ENCODE peak calls at places on chromosomes 1 and 21, in seven cellular contexts. One of them, this sample, is unnamed.

GRCh38 chr1:210687582-210688279 is 359.0 kb downstream of the HHAT start:
- DNase-seq in upper lobe of right lung: no peak
- DNase-seq in GM04504: no peak
- DNase-seq in activated CD4-positive, alpha-beta T cell treated with anti-CD3 and anti-CD28 coated beads for 48 hours: peak
- DNase-seq in neural crest cell: no peak
- DNase-seq in heart right ventricle: no peak
- DNase-seq in thoracic aorta: no peak
- DNase-seq in this sample: no peak

GRCh38 chr1:25675729-25676476 is 59.3 kb downstream of the MAN1C1 start:
- DNase-seq in upper lobe of right lung: peak
- DNase-seq in GM04504: no peak
- DNase-seq in activated CD4-positive, alpha-beta T cell treated with anti-CD3 and anti-CD28 coated beads for 48 hours: peak
- DNase-seq in neural crest cell: no peak
- DNase-seq in heart right ventricle: no peak
- DNase-seq in thoracic aorta: no peak
- DNase-seq in this sample: peak

GRCh38 chr1:220291575-220291974 is 19.3 kb upstream of the RAB3GAP2 start:
- DNase-seq in upper lobe of right lung: no peak
- DNase-seq in GM04504: no peak
- DNase-seq in activated CD4-positive, alpha-beta T cell treated with anti-CD3 and anti-CD28 coated beads for 48 hours: no peak
- DNase-seq in neural crest cell: no peak
- DNase-seq in heart right ventricle: no peak
- DNase-seq in thoracic aorta: no peak
- DNase-seq in this sample: no peak

GRCh38 chr21:28473530-28474225 is 519.0 kb downstream of the LTN1 start:
- DNase-seq in upper lobe of right lung: no peak
- DNase-seq in GM04504: no peak
- DNase-seq in activated CD4-positive, alpha-beta T cell treated with anti-CD3 and anti-CD28 coated beads for 48 hours: no peak
- DNase-seq in neural crest cell: no peak
- DNase-seq in heart right ventricle: no peak
- DNase-seq in thoracic aorta: no peak
- DNase-seq in this sample: no peak

GRCh38 chr1:229059671-229060079 is 211.2 kb upstream of the RAB4A start:
- DNase-seq in upper lobe of right lung: no peak
- DNase-seq in GM04504: no peak
- DNase-seq in activated CD4-positive, alpha-beta T cell treated with anti-CD3 and anti-CD28 coated beads for 48 hours: no peak
- DNase-seq in neural crest cell: no peak
- DNase-seq in heart right ventricle: peak
- DNase-seq in thoracic aorta: no peak
- DNase-seq in this sample: no peak

GRCh38 chr1:160006312-160006940 is 25.4 kb downstream of the PIGM start:
- DNase-seq in upper lobe of right lung: peak
- DNase-seq in GM04504: peak
- DNase-seq in activated CD4-positive, alpha-beta T cell treated with anti-CD3 and anti-CD28 coated beads for 48 hours: peak
- DNase-seq in neural crest cell: peak
- DNase-seq in heart right ventricle: peak
- DNase-seq in thoracic aorta: no peak
- DNase-seq in this sample: peak

GRCh38 chr1:10217748-10218441 is 7.5 kb downstream of the KIF1B start:
- DNase-seq in upper lobe of right lung: no peak
- DNase-seq in GM04504: peak
- DNase-seq in activated CD4-positive, alpha-beta T cell treated with anti-CD3 and anti-CD28 coated beads for 48 hours: no peak
- DNase-seq in neural crest cell: no peak
- DNase-seq in heart right ventricle: no peak
- DNase-seq in thoracic aorta: no peak
- DNase-seq in this sample: peak

GRCh38 chr1:243605604-243606003 is 244.4 kb downstream of the AKT3 start:
- DNase-seq in upper lobe of right lung: no peak
- DNase-seq in GM04504: no peak
- DNase-seq in activated CD4-positive, alpha-beta T cell treated with anti-CD3 and anti-CD28 coated beads for 48 hours: no peak
- DNase-seq in neural crest cell: no peak
- DNase-seq in heart right ventricle: no peak
- DNase-seq in thoracic aorta: no peak
- DNase-seq in this sample: no peak

GRCh38 chr1:28737245-28738137 is 751 bp downstream of the YTHDF2 start:
- DNase-seq in upper lobe of right lung: peak
- DNase-seq in GM04504: no peak
- DNase-seq in activated CD4-positive, alpha-beta T cell treated with anti-CD3 and anti-CD28 coated beads for 48 hours: peak
- DNase-seq in neural crest cell: peak
- DNase-seq in heart right ventricle: peak
- DNase-seq in thoracic aorta: no peak
- DNase-seq in this sample: peak

GRCh38 chr1:59967141-59967697 is 40.6 kb upstream of the CYP2J2 start:
- DNase-seq in upper lobe of right lung: no peak
- DNase-seq in GM04504: no peak
- DNase-seq in activated CD4-positive, alpha-beta T cell treated with anti-CD3 and anti-CD28 coated beads for 48 hours: no peak
- DNase-seq in neural crest cell: no peak
- DNase-seq in heart right ventricle: no peak
- DNase-seq in thoracic aorta: no peak
- DNase-seq in this sample: no peak

GRCh38 chr1:88935522-88936222 is 44.3 kb upstream of the GTF2B start:
- DNase-seq in upper lobe of right lung: no peak
- DNase-seq in GM04504: peak
- DNase-seq in activated CD4-positive, alpha-beta T cell treated with anti-CD3 and anti-CD28 coated beads for 48 hours: no peak
- DNase-seq in neural crest cell: peak
- DNase-seq in heart right ventricle: no peak
- DNase-seq in thoracic aorta: no peak
- DNase-seq in this sample: no peak

GRCh38 chr1:5456090-5456789 is 536.0 kb downstream of the NPHP4 start:
- DNase-seq in upper lobe of right lung: no peak
- DNase-seq in GM04504: no peak
- DNase-seq in activated CD4-positive, alpha-beta T cell treated with anti-CD3 and anti-CD28 coated beads for 48 hours: no peak
- DNase-seq in neural crest cell: no peak
- DNase-seq in heart right ventricle: no peak
- DNase-seq in thoracic aorta: no peak
- DNase-seq in this sample: no peak